ENCODE peak calls at places on chromosome 19, in four cellular contexts. Z, T, M and W are unnamed samples.

GRCh38 chr19:2569596-2570465 is 93.9 kb downstream of the GADD45B start:
- DNase-seq in Z (no peak), T (no peak), M (no peak), W (no peak)

GRCh38 chr19:3976495-3977241 is 5.8 kb upstream of the DAPK3 start:
- DNase-seq in Z (peak), T (no peak), M (peak), W (no peak)

GRCh38 chr19:44623626-44624025 is 10.3 kb downstream of the IGSF23 start:
- DNase-seq in Z (no peak), T (no peak), M (no peak), W (no peak)

GRCh38 chr19:35557539-35558399 is 5.7 kb downstream of the ATP4A start:
- DNase-seq in Z (peak), T (no peak), M (peak), W (peak)

GRCh38 chr19:6215701-6216235 is 64.0 kb downstream of the MLLT1 start:
- DNase-seq in Z (no peak), T (no peak), M (no peak), W (no peak)

GRCh38 chr19:51511353-51511752 is 9.8 kb upstream of the SIGLEC12 start:
- DNase-seq in Z (peak), T (no peak), M (peak), W (no peak)

GRCh38 chr19:2922987-2923386 is 21.8 kb downstream of the ZNF77 start:
- DNase-seq in Z (no peak), T (no peak), M (peak), W (peak)

GRCh38 chr19:5719274-5719960 is 529 bp downstream of the LONP1 start:
- DNase-seq in Z (no peak), T (no peak), M (peak), W (peak)

GRCh38 chr19:4536798-4537197 is 1.8 kb upstream of the PLIN5 start:
- DNase-seq in Z (no peak), T (no peak), M (no peak), W (no peak)

GRCh38 chr19:3057275-3057714 is 5.0 kb downstream of the TLE5 start:
- DNase-seq in Z (peak), T (peak), M (peak), W (peak)

GRCh38 chr19:33740811-33741396 is 55.8 kb upstream of the KCTD15 start:
- DNase-seq in Z (peak), T (no peak), M (peak), W (peak)

GRCh38 chr19:51873097-51873496 is 14.7 kb downstream of the ZNF577 start:
- DNase-seq in Z (no peak), T (no peak), M (no peak), W (no peak)

GRCh38 chr19:41705393-41706174 is 2.8 kb upstream of the CEACAM5 start:
- DNase-seq in Z (peak), T (no peak), M (peak), W (peak)

GRCh38 chr19:42831221-42832019 is 48.1 kb downstream of the PSG1 start:
- DNase-seq in Z (no peak), T (no peak), M (no peak), W (peak)

GRCh38 chr19:49884109-49884508 is 6.6 kb downstream of the TBC1D17 start:
- DNase-seq in Z (no peak), T (no peak), M (no peak), W (no peak)

GRCh38 chr19:45254044-45254531 is 3.0 kb downstream of the MARK4 start:
- DNase-seq in Z (no peak), T (no peak), M (peak), W (no peak)

GRCh38 chr19:7731615-7732014 is 295 bp downstream of the CLEC4G start:
- DNase-seq in Z (no peak), T (no peak), M (no peak), W (no peak)

GRCh38 chr19:5125797-5126497 is 157.0 kb downstream of the KDM4B start:
- DNase-seq in Z (no peak), T (no peak), M (peak), W (no peak)

GRCh38 chr19:35327642-35328041 is 1.3 kb upstream of the CD22 start:
- DNase-seq in Z (no peak), T (no peak), M (peak), W (no peak)

GRCh38 chr19:827710-828321 is at the start of gene AZU1:
- DNase-seq in Z (no peak), T (no peak), M (no peak), W (no peak)

GRCh38 chr19:5804516-5805464 is at the start of gene NRTN:
- DNase-seq in Z (no peak), T (no peak), M (peak), W (no peak)

GRCh38 chr19:38395381-38396127 is 7.1 kb downstream of the SPRED3 start:
- DNase-seq in Z (no peak), T (no peak), M (no peak), W (no peak)

GRCh38 chr19:37317403-37318209 is 53.3 kb upstream of the ZNF527 start:
- DNase-seq in Z (peak), T (peak), M (peak), W (peak)

GRCh38 chr19:1848399-1849131 is at the start of gene REXO1:
- DNase-seq in Z (peak), T (peak), M (peak), W (peak)

GRCh38 chr19:38734176-38734425 is 10.2 kb downstream of the CAPN12 start:
- DNase-seq in Z (no peak), T (no peak), M (no peak), W (no peak)

GRCh38 chr19:53977991-53978731 is 13.3 kb upstream of the CACNG6 start:
- DNase-seq in Z (peak), T (peak), M (peak), W (peak)

GRCh38 chr19:34261335-34262109 is 7.2 kb downstream of the GARRE1 start:
- DNase-seq in Z (no peak), T (no peak), M (no peak), W (no peak)

GRCh38 chr19:20513179-20513934 is 52.2 kb downstream of the ZNF737 start:
- DNase-seq in Z (no peak), T (no peak), M (no peak), W (peak)

GRCh38 chr19:31715249-31715944 is 366.2 kb upstream of the TSHZ3 start:
- DNase-seq in Z (peak), T (no peak), M (peak), W (no peak)

GRCh38 chr19:37928527-37929286 is 21.7 kb downstream of the SIPA1L3 start:
- DNase-seq in Z (no peak), T (no peak), M (peak), W (no peak)

GRCh38 chr19:1122972-1123363 is 19.2 kb downstream of the GPX4 start:
- DNase-seq in Z (peak), T (no peak), M (peak), W (peak)

GRCh38 chr19:32497386-32497785 is 83.6 kb upstream of the PDCD5 start:
- DNase-seq in Z (no peak), T (no peak), M (no peak), W (no peak)

DNA sequence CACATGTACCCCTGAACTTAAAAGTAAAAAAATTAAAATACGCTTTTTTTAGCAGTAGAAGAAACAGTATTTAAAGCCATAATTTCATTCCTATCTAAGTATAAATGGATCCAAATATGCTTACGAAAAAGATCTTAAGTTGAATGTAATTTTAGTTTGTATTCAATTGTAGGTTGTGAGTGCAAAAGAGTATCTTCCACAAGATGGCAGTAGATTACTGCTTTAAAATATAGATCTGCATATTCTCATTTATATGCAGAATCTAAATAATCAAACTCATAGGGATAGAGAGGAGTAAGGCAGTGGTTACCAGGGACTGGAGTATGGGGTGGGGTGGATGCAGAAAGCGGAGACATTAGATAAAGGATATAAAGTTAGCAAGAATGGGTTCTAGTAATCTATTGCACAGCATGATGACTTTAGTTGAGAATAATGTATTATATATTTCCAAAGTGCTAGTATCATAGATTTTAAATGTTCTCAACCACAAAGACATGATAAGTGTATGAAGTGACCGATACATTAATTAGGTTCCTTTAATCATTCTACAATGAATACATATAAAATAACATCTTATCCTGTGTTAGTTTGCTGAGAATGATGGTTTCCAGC is 14.2 kb downstream of the OR7A17 start:
- DNase-seq in Z (peak), T (no peak), M (no peak), W (peak)
- TF ChIP-seq CTCF in Z (peak), T (no peak), M (peak), W (peak)

GRCh38 chr19:40270362-40271089 is 14.6 kb downstream of the AKT2 start:
- DNase-seq in Z (no peak), T (no peak), M (peak), W (no peak)
- TF ChIP-seq CTCF in Z (no peak), T (no peak), M (peak), W (no peak)

DNA sequence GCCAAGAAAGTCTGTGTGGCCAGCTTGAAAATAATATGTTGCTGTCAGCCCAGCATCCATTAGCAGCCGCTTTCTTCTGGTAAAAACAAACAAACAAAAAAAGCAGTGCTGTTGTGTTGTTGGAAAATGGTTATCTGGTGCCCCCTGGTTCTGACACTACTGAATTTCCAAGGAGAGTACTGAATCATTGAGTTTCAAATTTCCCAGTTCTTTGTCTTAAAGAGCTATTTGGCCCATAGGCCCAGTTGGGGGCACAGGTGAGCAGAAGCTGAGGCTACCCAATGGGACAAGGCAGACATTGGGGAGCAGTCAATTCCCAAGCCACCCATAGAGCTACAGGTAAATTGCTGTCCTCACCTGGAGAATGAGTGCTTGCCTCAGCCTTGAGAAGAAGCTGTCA is 995.9 kb downstream of the UQCRFS1 start:
- DNase-seq in Z (no peak), T (no peak), M (peak), W (no peak)
- TF ChIP-seq CTCF in Z (no peak), T (no peak), M (peak), W (no peak)

DNA sequence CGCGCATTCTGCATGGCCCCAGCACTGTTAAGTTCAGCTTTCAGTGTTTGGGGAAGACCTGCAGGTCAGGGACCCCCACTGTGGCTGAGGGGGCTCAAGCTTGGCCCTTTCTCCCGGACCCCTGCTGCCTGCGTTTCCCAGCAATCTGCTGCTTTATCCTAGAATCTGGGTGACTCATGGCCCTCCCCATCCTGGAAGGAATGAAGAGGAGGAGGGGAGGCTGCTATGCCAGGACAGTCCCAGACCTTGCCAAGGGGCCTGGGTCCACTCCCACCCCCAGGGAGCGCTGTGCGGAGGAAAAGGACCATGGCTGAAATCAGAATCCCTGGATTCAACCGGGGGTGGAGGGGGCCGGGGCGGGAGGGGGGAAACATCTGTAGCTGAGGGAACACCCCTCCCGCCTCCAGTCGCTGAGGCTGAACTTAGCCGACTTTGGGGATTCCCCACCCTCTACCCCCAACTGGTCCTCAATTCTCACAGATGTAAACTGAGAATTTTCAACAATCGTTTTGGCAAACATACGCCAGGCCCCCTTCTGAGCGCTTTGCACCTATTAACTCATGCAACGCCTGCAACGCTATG is 20.6 kb downstream of the ZNF114 start:
- DNase-seq in Z (peak), T (no peak), M (peak), W (peak)
- TF ChIP-seq CTCF in Z (no peak), T (no peak), M (peak), W (no peak)

GRCh38 chr19:46373573-46374359 is 26.9 kb downstream of the PPP5C start:
- DNase-seq in Z (peak), T (peak), M (peak), W (peak)

GRCh38 chr19:46368116-46368515 is 21.2 kb downstream of the PPP5C start:
- DNase-seq in Z (no peak), T (no peak), M (no peak), W (no peak)

GRCh38 chr19:46369817-46370216 is 22.9 kb downstream of the PPP5C start:
- DNase-seq in Z (no peak), T (no peak), M (no peak), W (peak)

GRCh38 chr19:46372901-46373572 is 26.1 kb downstream of the PPP5C start:
- DNase-seq in Z (peak), T (no peak), M (peak), W (peak)

DNA sequence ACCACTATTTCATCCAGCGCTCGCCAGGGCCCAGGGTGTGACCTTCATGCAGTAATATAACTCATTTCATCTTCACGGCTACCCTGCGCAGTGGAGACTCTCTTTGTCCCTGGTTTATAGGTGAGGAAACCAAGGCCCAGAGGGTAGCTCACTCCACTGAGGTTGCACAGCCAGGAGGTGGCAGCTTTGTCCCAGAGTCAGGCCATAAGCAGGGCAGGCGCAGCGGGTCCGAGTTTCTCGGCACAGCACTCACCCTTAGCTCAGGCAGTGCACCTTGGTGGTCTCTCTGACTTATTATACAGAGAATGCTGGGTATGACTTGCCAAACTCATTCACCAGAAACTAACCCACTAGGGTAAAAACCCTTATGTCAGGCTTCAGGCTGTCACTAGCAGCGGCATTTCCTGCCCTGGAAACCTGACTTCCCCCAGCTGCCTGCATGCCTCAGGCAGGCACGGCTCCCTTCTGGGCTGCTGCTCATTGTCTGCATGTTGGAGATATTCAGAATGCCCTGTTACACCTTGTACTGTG is 24.5 kb downstream of the PPP5C start:
- DNase-seq in Z (no peak), T (no peak), M (no peak), W (peak)
- TF ChIP-seq CTCF in Z (no peak), T (no peak), M (peak), W (no peak)

GRCh38 chr19:17471410-17472125 is 1.2 kb downstream of the SLC27A1 start:
- DNase-seq in Z (no peak), T (no peak), M (peak), W (no peak)

GRCh38 chr19:17469371-17470203 is 737 bp upstream of the SLC27A1 start:
- DNase-seq in Z (peak), T (peak), M (peak), W (peak)

GRCh38 chr19:17468302-17469091 is 1.8 kb upstream of the SLC27A1 start:
- DNase-seq in Z (no peak), T (no peak), M (peak), W (no peak)

GRCh38 chr19:17469092-17469370 is 1.3 kb upstream of the SLC27A1 start:
- DNase-seq in Z (no peak), T (no peak), M (no peak), W (no peak)

DNA sequence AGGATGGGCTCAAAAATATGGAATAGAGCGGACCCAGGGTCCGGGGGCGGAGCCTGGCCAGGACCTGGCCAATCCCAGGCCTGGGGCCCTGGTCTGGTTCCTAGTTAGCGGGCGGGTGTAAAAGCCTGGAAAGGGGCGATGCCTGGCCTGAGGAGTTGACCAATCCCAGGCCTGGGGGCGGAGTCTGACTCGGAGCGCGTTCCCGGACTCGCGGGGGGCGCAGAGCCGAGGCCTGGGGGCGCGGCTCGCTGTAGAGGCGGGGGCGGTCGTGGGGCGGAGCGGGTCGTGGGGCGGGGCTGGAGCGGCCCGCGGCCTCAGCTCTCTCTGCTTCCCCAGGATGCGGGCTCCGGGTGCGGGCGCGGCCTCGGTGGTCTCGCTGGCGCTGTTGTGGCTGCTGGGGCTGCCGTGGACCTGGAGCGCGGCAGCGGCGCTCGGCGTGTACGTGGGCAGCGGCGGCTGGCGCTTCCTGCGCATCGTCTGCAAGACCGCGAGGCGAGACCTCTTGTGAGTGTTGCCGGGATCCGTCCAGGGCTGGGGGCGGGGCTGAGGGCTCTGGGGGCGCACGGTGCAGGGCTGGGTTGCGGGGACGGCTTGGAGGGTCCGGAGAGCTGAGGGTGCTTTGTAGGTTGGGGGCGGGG is at the start of gene SLC27A1:
- DNase-seq in Z (peak), T (peak), M (peak), W (peak)
- TF ChIP-seq CTCF in Z (no peak), T (no peak), M (no peak), W (no peak)